ENCODE peak calls at places on chromosomes 5 and 9, in six cellular contexts. D is stomach, G is posterior cingulate gyrus, O is GM13976, I is activated gamma-delta T cell treated with Interleukin-2 at 50 U/mL for 16 hours, P is aorta. A is an unnamed sample.

GRCh38 chr9:88949425-88949824 is 41.8 kb upstream of the S1PR3 start:
- DNase-seq in I (no peak), O (no peak), P (no peak), D (peak), G (no peak), A (no peak)

GRCh38 chr5:1315709-1316587 is 21.1 kb upstream of the TERT start:
- DNase-seq in P (peak), I (peak), D (peak), G (peak), O (peak), A (peak)

GRCh38 chr9:121783523-121784507 is 132.4 kb downstream of the DAB2IP start:
- DNase-seq in O (no peak), G (peak), I (no peak), D (peak), P (peak), A (no peak)

GRCh38 chr5:150092159-150092787 is 5.9 kb upstream of the CSF1R start:
- DNase-seq in G (no peak), D (peak), P (no peak), I (no peak), O (peak), A (peak)

GRCh38 chr5:152689275-152689711 is 284.2 kb upstream of the NMUR2 start:
- DNase-seq in P (no peak), G (peak), D (no peak), I (no peak), O (no peak), A (no peak)

GRCh38 chr5:62920856-62921255 is 342.2 kb downstream of the LRRC70 start:
- DNase-seq in G (no peak), D (no peak), O (no peak), I (no peak), P (no peak), A (no peak)

GRCh38 chr9:116550728-116551436 is 136.2 kb upstream of the TRIM32 start:
- DNase-seq in G (no peak), I (no peak), D (no peak), P (no peak), O (no peak), A (no peak)

GRCh38 chr9:123378028-123378427 is 22.0 kb downstream of the CRB2 start:
- DNase-seq in D (no peak), I (no peak), G (no peak), P (no peak), O (no peak), A (no peak)

GRCh38 chr9:105912868-105913516 is 218.7 kb downstream of the TMEM38B start:
- DNase-seq in O (no peak), P (no peak), G (no peak), I (no peak), D (no peak), A (no peak)

GRCh38 chr9:126549246-126550006 is 64.3 kb upstream of the LMX1B start:
- DNase-seq in O (peak), G (peak), P (peak), I (no peak), D (no peak), A (no peak)

GRCh38 chr9:127662617-127663016 is 44.2 kb upstream of the CFAP157 start:
- DNase-seq in D (no peak), I (no peak), O (no peak), P (no peak), G (no peak), A (no peak)

GRCh38 chr5:72234265-72234700 is 85.8 kb downstream of the MRPS27 start:
- DNase-seq in O (peak), D (no peak), G (no peak), I (peak), P (no peak), A (no peak)

GRCh38 chr5:143887901-143888648 is 76.1 kb downstream of the HMHB1 start:
- DNase-seq in G (no peak), D (no peak), I (no peak), P (no peak), O (no peak), A (no peak)

GRCh38 chr5:170427672-170428236 is 38.6 kb upstream of the KCNMB1 start:
- DNase-seq in D (no peak), G (no peak), I (no peak), P (no peak), O (no peak), A (no peak)

GRCh38 chr5:34563951-34564705 is 92.0 kb upstream of the RAI14 start:
- DNase-seq in O (no peak), P (peak), G (no peak), I (no peak), D (peak), A (no peak)

GRCh38 chr5:78076351-78076750 is 218.1 kb downstream of the AP3B1 start:
- DNase-seq in D (no peak), O (no peak), P (no peak), G (no peak), I (no peak), A (no peak)

GRCh38 chr5:179497636-179498365 is 52.6 kb upstream of the RUFY1 start:
- DNase-seq in G (no peak), O (no peak), D (no peak), I (no peak), P (no peak), A (no peak)

GRCh38 chr5:14776640-14777039 is 94.9 kb downstream of the ANKH start:
- DNase-seq in I (no peak), O (no peak), D (peak), G (no peak), P (no peak), A (no peak)

GRCh38 chr9:72478993-72479392 is 42.4 kb upstream of the TMC1 start:
- DNase-seq in D (no peak), I (no peak), P (no peak), G (no peak), O (no peak), A (no peak)

GRCh38 chr9:86279839-86280238 is 2.5 kb downstream of the ISCA1 start:
- DNase-seq in I (no peak), O (no peak), P (no peak), G (no peak), D (no peak), A (no peak)

GRCh38 chr5:180555168-180555921 is 36.0 kb downstream of the SCGB3A1 start:
- DNase-seq in P (no peak), I (no peak), D (no peak), G (no peak), O (no peak), A (no peak)

GRCh38 chr5:98568336-98568735 is 205.1 kb upstream of the RGMB start:
- DNase-seq in I (no peak), P (no peak), O (no peak), D (no peak), G (no peak), A (no peak)

GRCh38 chr5:81023261-81024015 is 63.3 kb downstream of the RASGRF2 start:
- DNase-seq in O (no peak), I (no peak), P (no peak), D (no peak), G (no peak), A (no peak)

GRCh38 chr5:156879665-156880285 is 29.7 kb downstream of the PPP1R2B start:
- DNase-seq in D (no peak), G (no peak), P (no peak), I (no peak), O (peak), A (no peak)

GRCh38 chr9:4519604-4520003 is 29.3 kb downstream of the SLC1A1 start:
- DNase-seq in D (no peak), I (no peak), P (no peak), G (no peak), O (no peak), A (no peak)

GRCh38 chr5:132389051-132389331 is 19.5 kb downstream of the SLC22A5 start:
- DNase-seq in D (no peak), O (no peak), G (no peak), I (no peak), P (no peak), A (no peak)

GRCh38 chr9:112548836-112549235 is 62.2 kb downstream of the KIAA1958 start:
- DNase-seq in G (no peak), P (no peak), D (no peak), O (no peak), I (no peak), A (no peak)

GRCh38 chr5:59648038-59648831 is 245.3 kb downstream of the PDE4D start:
- DNase-seq in O (no peak), I (no peak), D (no peak), G (no peak), P (no peak), A (no peak)

GRCh38 chr5:39093351-39093749 is 19.2 kb upstream of the RICTOR start:
- DNase-seq in D (no peak), O (no peak), I (no peak), G (no peak), P (no peak), A (no peak)

GRCh38 chr9:134360897-134361296 is 34.6 kb downstream of the RXRA start:
- DNase-seq in O (no peak), I (no peak), G (no peak), D (peak), P (peak), A (no peak)

GRCh38 chr5:153749941-153750340 is 259.5 kb downstream of the GRIA1 start:
- DNase-seq in I (no peak), O (no peak), P (no peak), G (peak), D (no peak), A (no peak)

GRCh38 chr9:123343428-123344272 is 12.3 kb upstream of the CRB2 start:
- DNase-seq in I (no peak), G (peak), O (peak), P (no peak), D (no peak), A (no peak)

GRCh38 chr5:114726126-114726525 is 364.3 kb downstream of the KCNN2 start:
- DNase-seq in I (no peak), O (no peak), P (no peak), G (no peak), D (no peak), A (no peak)

GRCh38 chr5:41575110-41575779 is 64.8 kb upstream of the PLCXD3 start:
- DNase-seq in I (no peak), G (no peak), P (no peak), D (no peak), O (no peak), A (no peak)

GRCh38 chr5:58452566-58453258 is 7.2 kb downstream of the PLK2 start:
- DNase-seq in O (no peak), P (no peak), G (no peak), D (no peak), I (no peak), A (no peak)

GRCh38 chr9:972512-973294 is 3.8 kb upstream of the DMRT3 start:
- DNase-seq in P (no peak), O (peak), G (no peak), I (no peak), D (no peak), A (no peak)

GRCh38 chr5:90632799-90633198 is 74.2 kb downstream of the ADGRV1 start:
- DNase-seq in I (no peak), D (no peak), G (no peak), O (no peak), P (no peak), A (no peak)

A was measured in CD8-positive, alpha-beta T cell.